ENCODE peak calls at places on chromosomes 6 and 20, in ten cellular contexts. N is uterus; X is EH; F is HFFc6; P is right atrium auricular region; Y is glutamatergic neuron; J is stimulated activated CD4-positive, alpha-beta T cell treated with anti-CD3 and anti-CD28 coated beads, Interleukin-12 subunit alpha, Interleukin-12 subunit beta, amount 100 ng/mL, for 4 hours; M is SK-MEL-5; C is retina; L is AG09319. D is an unnamed sample.
A peak's percentile ranks its signal among the peaks of the same experiment; 100 is the strongest.

GRCh38 chr6:16761469-16762264 is 407 bp upstream of the ATXN1 start:
- DNase-seq in N (peak; percentile 87), X (peak; percentile 94), F (peak; percentile 89), P (peak; percentile 88), Y (peak; percentile 83), J (peak; percentile 70), M (peak; percentile 92), C (peak; percentile 89), L (peak; percentile 80), D (peak; percentile 95)

GRCh38 chr6:143634486-143634885 is 43.3 kb upstream of the PHACTR2 start:
- DNase-seq in N (no peak), X (peak; percentile 41), F (peak; percentile 21), P (no peak), Y (no peak), J (no peak), M (no peak), C (no peak), L (no peak), D (peak; percentile 10)

GRCh38 chr6:94349227-94349626 is 929.9 kb upstream of the EPHA7 start:
- DNase-seq in N (no peak), X (no peak), F (no peak), P (no peak), Y (no peak), J (no peak), M (no peak), C (no peak), L (no peak), D (no peak)

GRCh38 chr20:44349349-44349748 is 6.2 kb upstream of the HNF4A start:
- DNase-seq in N (no peak), X (no peak), F (no peak), P (no peak), Y (no peak), J (no peak), M (no peak), C (no peak), L (no peak), D (no peak)

GRCh38 chr6:1313364-1313754 is 1.5 kb downstream of the FOXQ1 start:
- DNase-seq in N (no peak), X (peak; percentile 20), F (no peak), P (no peak), Y (peak; percentile 51), J (no peak), M (no peak), C (no peak), L (no peak), D (peak; percentile 30)

GRCh38 chr6:23591761-23592160 is 534.3 kb upstream of the NRSN1 start:
- DNase-seq in N (no peak), X (no peak), F (no peak), P (no peak), Y (no peak), J (no peak), M (no peak), C (no peak), L (no peak), D (no peak)

GRCh38 chr6:158219229-158219628 is 51.1 kb downstream of the GTF2H5 start:
- DNase-seq in N (no peak), X (peak; percentile 90), F (peak; percentile 88), P (no peak), Y (no peak), J (no peak), M (peak; percentile 93), C (no peak), L (peak; percentile 96), D (peak; percentile 96)

GRCh38 chr6:29912840-29913239 is 29.5 kb upstream of the HLA-A start:
- DNase-seq in N (no peak), X (no peak), F (no peak), P (no peak), Y (no peak), J (no peak), M (no peak), C (no peak), L (no peak), D (no peak)

GRCh38 chr20:36848078-36848660 is 27.8 kb upstream of the TLDC2 start:
- DNase-seq in N (peak; percentile 80), X (peak; percentile 97), F (peak; percentile 94), P (peak; percentile 81), Y (no peak), J (no peak), M (no peak), C (no peak), L (peak; percentile 51), D (peak; percentile 95)

GRCh38 chr6:40810176-40810575 is 223.0 kb upstream of the LRFN2 start:
- DNase-seq in N (no peak), X (peak; percentile 50), F (peak; percentile 38), P (no peak), Y (no peak), J (no peak), M (no peak), C (no peak), L (no peak), D (peak; percentile 41)

GRCh38 chr6:32168350-32168749 is 4.0 kb downstream of the EGFL8 start:
- DNase-seq in N (no peak), X (no peak), F (no peak), P (no peak), Y (no peak), J (no peak), M (no peak), C (no peak), L (no peak), D (no peak)

GRCh38 chr6:108556864-108557493 is 3.7 kb upstream of the FOXO3 start:
- DNase-seq in N (peak; percentile 26), X (peak; percentile 88), F (peak; percentile 73), P (no peak), Y (no peak), J (no peak), M (no peak), C (peak; percentile 18), L (no peak), D (no peak)

GRCh38 chr6:166955121-166955864 is 1.1 kb downstream of the RNASET2 start:
- DNase-seq in N (no peak), X (no peak), F (no peak), P (peak; percentile 66), Y (no peak), J (no peak), M (no peak), C (peak; percentile 30), L (no peak), D (no peak)

GRCh38 chr6:106997392-106998257 is 23.1 kb upstream of the CD24 start:
- DNase-seq in N (no peak), X (peak; percentile 52), F (peak; percentile 29), P (no peak), Y (peak; percentile 76), J (peak; percentile 22), M (peak; percentile 76), C (peak; percentile 58), L (peak; percentile 12), D (peak; percentile 73)

D was measured in GM23248.